ENCODE peak calls at places on chromosomes 11 and 22, in four cellular contexts. L is A549, C is K562, Q is HepG2. U is an unnamed sample.
A peak's percentile ranks its signal among the peaks of the same experiment; 100 is the strongest.

GRCh38 chr11:86940122-86940777 is 14.9 kb downstream of the FZD4 start:
- DNase-seq in Q (peak; percentile 74), L (no peak), C (peak; percentile 31), U (no peak)

GRCh38 chr22:37455896-37456295 is 28.6 kb upstream of the ELFN2 start:
- DNase-seq in L (no peak), Q (no peak), C (no peak), U (no peak)

GRCh38 chr11:68041617-68042218 is 2.9 kb downstream of the TCIRG1 start:
- DNase-seq in C (no peak), Q (no peak), L (no peak), U (no peak)

GRCh38 chr22:29628982-29629381 is 25.5 kb downstream of the NF2 start:
- DNase-seq in L (no peak), C (no peak), Q (no peak), U (no peak)

GRCh38 chr11:2693851-2694261 is 5.9 kb downstream of the KCNQ1OT1 start:
- DNase-seq in Q (peak; percentile 39), L (no peak), C (no peak), U (peak; percentile 25)

GRCh38 chr22:40196628-40197027 is 18.9 kb downstream of the TNRC6B start:
- DNase-seq in L (peak; percentile 6), Q (no peak), C (no peak), U (no peak)

GRCh38 chr11:109109150-109109549 is 312.8 kb upstream of the C11orf87 start:
- DNase-seq in L (no peak), Q (peak; percentile 74), C (no peak), U (no peak)

GRCh38 chr11:44530413-44531115 is 34.9 kb upstream of the CD82 start:
- DNase-seq in Q (no peak), L (no peak), C (peak; percentile 42), U (no peak)

GRCh38 chr22:47107431-47107830 is 345.0 kb downstream of the TBC1D22A start:
- DNase-seq in L (no peak), Q (no peak), C (no peak), U (no peak)

GRCh38 chr22:43343262-43343988 is at the start of gene SCUBE1:
- DNase-seq in C (peak; percentile 91), Q (no peak), L (peak; percentile 64), U (peak; percentile 79)

GRCh38 chr11:108851781-108852180 is 186.9 kb downstream of the DDX10 start:
- DNase-seq in Q (no peak), L (no peak), C (no peak), U (no peak)

GRCh38 chr11:12331239-12331874 is 46.0 kb upstream of the PARVA start:
- DNase-seq in Q (peak; percentile 78), L (peak; percentile 47), C (peak; percentile 70), U (peak; percentile 85)

GRCh38 chr11:35721576-35722341 is 59.2 kb downstream of the TRIM44 start:
- DNase-seq in L (no peak), Q (no peak), C (no peak), U (no peak)

GRCh38 chr22:37229805-37230672 is 14.0 kb downstream of the RAC2 start:
- DNase-seq in L (no peak), C (peak; percentile 58), Q (no peak), U (no peak)

GRCh38 chr22:39299829-39300178 is 19.6 kb downstream of the RPL3 start:
- DNase-seq in L (no peak), Q (no peak), C (no peak), U (no peak)

GRCh38 chr11:29879560-29879959 is 137.3 kb downstream of the KCNA4 start:
- DNase-seq in C (no peak), Q (no peak), L (no peak), U (no peak)

GRCh38 chr11:803770-804598 is 1.0 kb downstream of the PIDD1 start:
- DNase-seq in C (no peak), L (no peak), Q (no peak), U (no peak)

GRCh38 chr22:48677168-48677520 is 1150.5 kb downstream of the BRD1 start:
- DNase-seq in Q (no peak), C (no peak), L (no peak), U (no peak)

GRCh38 chr11:73152861-73153483 is 10.9 kb upstream of the FCHSD2 start:
- DNase-seq in C (no peak), Q (no peak), L (no peak), U (peak; percentile 29)

GRCh38 chr11:116051494-116051893 is 547.3 kb upstream of the CADM1 start:
- DNase-seq in L (no peak), C (no peak), Q (no peak), U (no peak)

GRCh38 chr22:43996170-43996980 is 27.7 kb upstream of the PARVB start:
- DNase-seq in Q (no peak), L (no peak), C (no peak), U (no peak)

GRCh38 chr22:39133871-39134270 is 18.6 kb downstream of the CBX7 start:
- DNase-seq in L (no peak), Q (no peak), C (no peak), U (no peak)

GRCh38 chr22:31378123-31378522 is 21.3 kb upstream of the DRG1 start:
- DNase-seq in C (no peak), L (no peak), Q (no peak), U (no peak)

GRCh38 chr11:9827700-9828099 is 163.8 kb downstream of the SWAP70 start:
- DNase-seq in L (no peak), C (no peak), Q (no peak), U (no peak)

GRCh38 chr11:30855383-30856006 is 269.3 kb upstream of the MPPED2 start:
- DNase-seq in Q (peak; percentile 2), C (no peak), L (no peak), U (no peak)

GRCh38 chr11:78156081-78156844 is 16.8 kb upstream of the ALG8 start:
- DNase-seq in L (no peak), Q (peak; percentile 95), C (no peak), U (no peak)
- TF ChIP-seq HMGXB4 in L (no peak), Q (no peak), C (no peak), U (no peak)

GRCh38 chr11:107608809-107609208 is 17.9 kb downstream of the ELMOD1 start:
- DNase-seq in Q (no peak), L (no peak), C (no peak), U (no peak)
- TF ChIP-seq CTCF in Q (no peak), L (no peak), C (no peak), U (no peak)

DNA sequence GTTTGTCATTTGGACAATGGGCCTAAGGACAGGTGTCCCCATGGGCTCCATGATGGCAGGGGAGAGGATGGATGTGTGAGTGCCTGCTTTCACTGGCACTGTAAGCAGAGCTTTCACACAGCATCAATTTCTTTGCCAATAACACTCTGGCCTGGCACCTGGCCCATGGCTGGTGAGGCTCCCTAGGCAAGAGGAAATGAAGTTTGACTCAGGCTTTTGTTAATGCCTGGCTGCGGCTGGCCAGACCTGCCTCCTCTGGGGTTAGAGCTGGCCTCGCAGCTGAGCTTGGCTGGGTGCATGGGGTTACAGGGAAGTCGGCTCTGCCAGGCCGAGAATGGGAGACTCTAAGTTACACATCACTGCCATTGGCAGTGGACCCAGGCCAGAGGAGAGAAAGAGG is 29.9 kb upstream of the SEZ6L start:
- DNase-seq in C (no peak), Q (no peak), L (no peak), U (no peak)
- TF ChIP-seq HMGXB4 in C (no peak), Q (no peak), L (no peak), U (no peak)

DNA sequence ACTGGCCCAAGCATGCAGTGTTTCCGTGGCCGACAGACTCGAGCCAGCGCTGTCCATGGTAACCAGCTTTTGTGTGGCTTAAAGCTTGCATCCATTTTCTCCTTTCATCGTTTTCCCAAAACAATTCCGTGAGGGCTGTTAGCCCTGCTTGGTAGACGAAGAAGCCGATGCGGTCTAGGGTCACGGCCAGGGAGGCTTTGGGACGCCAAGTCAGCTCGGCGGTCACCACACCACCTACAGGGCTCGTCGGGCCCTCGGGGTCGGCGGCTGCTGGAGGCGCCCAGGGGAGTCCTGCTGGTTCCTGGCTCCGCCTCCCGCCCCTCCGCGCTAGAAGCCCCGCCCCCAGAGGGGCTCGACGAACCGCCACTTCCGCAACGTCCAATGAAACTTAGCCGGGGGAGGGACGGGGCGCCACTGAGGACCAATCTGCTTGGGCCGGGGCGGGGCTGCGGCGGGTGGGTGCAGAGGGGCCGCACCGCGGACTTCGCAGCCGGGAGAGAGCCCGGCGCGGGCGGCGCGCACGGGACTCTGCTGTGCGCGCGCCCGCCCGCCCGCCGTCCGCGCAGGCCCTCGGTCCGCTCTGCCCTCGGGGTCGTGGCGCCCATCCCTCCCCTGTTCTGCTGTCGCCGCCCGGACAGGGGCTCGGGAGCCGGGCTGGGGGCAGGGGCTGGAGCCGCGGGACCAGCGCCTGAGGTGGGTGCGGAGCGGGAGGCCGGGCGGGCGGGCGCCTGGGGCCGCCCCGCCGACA is at the start of gene TIGD3:
- DNase-seq in C (peak; percentile 99), L (peak; percentile 99), Q (peak; percentile 92), U (peak; percentile 99)
- TF ChIP-seq CTCF in C (no peak), L (no peak), Q (peak; percentile 33), U (no peak)

GRCh38 chr11:75717608-75718403 is at the start of gene MOGAT2:
- DNase-seq in C (no peak), L (no peak), Q (no peak), U (no peak)
- TF ChIP-seq HMGXB4 in C (no peak), L (no peak), Q (no peak), U (no peak)